ENCODE peak calls at places on chromosomes 4 and X, in seven cellular contexts. T is astrocyte of the hippocampus; U is psoas muscle; D is activated CD4-positive, alpha-beta T cell treated with anti-CD3 and anti-CD28 coated beads, Interleukin-2, amount 10 ng/mL, durations not matched to agents 24 days and 14 days; C is activated CD8-positive, alpha-beta memory T cell treated with anti-CD3 and anti-CD28 coated beads for 4 hours; N is activated T-cell treated with anti-CD3 and anti-CD28 coated beads for 24 hours; I is osteoblast. B is an unnamed sample.

GRCh38 chr4:189613202-189613601 is 327.5 kb upstream of the FRG1 start:
- DNase-seq in T (no peak), U (no peak), D (no peak), C (no peak), N (no peak), I (no peak), B (no peak)

GRCh38 chr4:27059446-27059845 is 198.8 kb downstream of the STIM2 start:
- DNase-seq in T (no peak), U (no peak), D (no peak), C (no peak), N (no peak), I (no peak), B (no peak)

GRCh38 chrX:135086197-135086854 is 34.0 kb downstream of the ETDB start:
- DNase-seq in T (peak; percentile 70), U (no peak), D (peak; percentile 86), C (peak; percentile 18), N (peak; percentile 30), I (peak; percentile 86), B (peak; percentile 56)

GRCh38 chr4:124869978-124870495 is 157.5 kb upstream of the ANKRD50 start:
- DNase-seq in T (no peak), U (no peak), D (no peak), C (no peak), N (no peak), I (no peak), B (no peak)

GRCh38 chrX:149504226-149504914 is 736 bp downstream of the IDS start:
- DNase-seq in T (peak; percentile 31), U (no peak), D (peak; percentile 89), C (peak; percentile 30), N (peak; percentile 12), I (no peak), B (no peak)

GRCh38 chr4:10958226-10958856 is 273.8 kb upstream of the CLNK start:
- DNase-seq in T (no peak), U (no peak), D (no peak), C (no peak), N (no peak), I (no peak), B (no peak)

GRCh38 chr4:122151982-122152698 is at the start of gene BLTP1:
- DNase-seq in T (peak; percentile 96), U (peak; percentile 90), D (peak; percentile 97), C (peak; percentile 75), N (peak; percentile 85), I (peak; percentile 97), B (peak; percentile 84)

GRCh38 chr4:114021445-114021844 is 42.0 kb upstream of the ARSJ start:
- DNase-seq in T (no peak), U (no peak), D (no peak), C (no peak), N (no peak), I (no peak), B (no peak)

GRCh38 chr4:126630171-126630570 is 1002.6 kb upstream of the INTU start:
- DNase-seq in T (no peak), U (no peak), D (no peak), C (no peak), N (no peak), I (no peak), B (no peak)

GRCh38 chrX:23821847-23822246 is 38.9 kb downstream of the SAT1 start:
- DNase-seq in T (no peak), U (no peak), D (no peak), C (no peak), N (no peak), I (no peak), B (no peak)

GRCh38 chr4:173168396-173169177 is at the start of gene GALNT7:
- DNase-seq in T (peak; percentile 88), U (peak; percentile 45), D (peak; percentile 86), C (peak; percentile 53), N (peak; percentile 62), I (peak; percentile 95), B (peak; percentile 67)

GRCh38 chr4:132513491-132513890 is 635.6 kb upstream of the PCDH10 start:
- DNase-seq in T (peak; percentile 8), U (no peak), D (no peak), C (no peak), N (no peak), I (no peak), B (no peak)

B was measured in astrocyte of the spinal cord.